ENCODE peak calls at places on chromosome 20, in ten cellular contexts. One of them, this sample, is unnamed.

GRCh38 chr20:53162251-53162835 is 190.2 kb downstream of the TSHZ2 start:
- DNase-seq in IMR-90: peak
- DNase-seq in adrenal gland: peak
- DNase-seq in suprapubic skin: peak
- DNase-seq in A549: peak
- DNase-seq in H1: no peak
- DNase-seq in heart left ventricle: peak
- DNase-seq in ovary: peak
- DNase-seq in body of pancreas: peak
- DNase-seq in prostate gland: peak
- DNase-seq in this sample: peak

GRCh38 chr20:49891486-49891885 is 23.8 kb downstream of the SPATA2 start:
- DNase-seq in IMR-90: no peak
- DNase-seq in adrenal gland: no peak
- DNase-seq in suprapubic skin: no peak
- DNase-seq in A549: no peak
- DNase-seq in H1: no peak
- DNase-seq in heart left ventricle: no peak
- DNase-seq in ovary: no peak
- DNase-seq in body of pancreas: no peak
- DNase-seq in prostate gland: no peak
- DNase-seq in this sample: no peak

GRCh38 chr20:33761698-33762250 is 30.0 kb downstream of the ZNF341 start:
- DNase-seq in IMR-90: no peak
- DNase-seq in adrenal gland: no peak
- DNase-seq in suprapubic skin: no peak
- DNase-seq in A549: no peak
- DNase-seq in H1: no peak
- DNase-seq in heart left ventricle: no peak
- DNase-seq in ovary: no peak
- DNase-seq in body of pancreas: no peak
- DNase-seq in prostate gland: no peak
- DNase-seq in this sample: no peak

GRCh38 chr20:15475483-15475882 is 1097.8 kb downstream of the KIF16B start:
- DNase-seq in IMR-90: no peak
- DNase-seq in adrenal gland: peak
- DNase-seq in suprapubic skin: no peak
- DNase-seq in A549: no peak
- DNase-seq in H1: no peak
- DNase-seq in heart left ventricle: peak
- DNase-seq in ovary: peak
- DNase-seq in body of pancreas: peak
- DNase-seq in prostate gland: peak
- DNase-seq in this sample: no peak

GRCh38 chr20:32635764-32636163 is 38.0 kb downstream of the C20orf203 start:
- DNase-seq in IMR-90: peak
- DNase-seq in adrenal gland: peak
- DNase-seq in suprapubic skin: no peak
- DNase-seq in A549: no peak
- DNase-seq in H1: no peak
- DNase-seq in heart left ventricle: no peak
- DNase-seq in ovary: no peak
- DNase-seq in body of pancreas: no peak
- DNase-seq in prostate gland: no peak
- DNase-seq in this sample: no peak

GRCh38 chr20:22374066-22374465 is 210.3 kb downstream of the FOXA2 start:
- DNase-seq in IMR-90: no peak
- DNase-seq in adrenal gland: no peak
- DNase-seq in suprapubic skin: no peak
- DNase-seq in A549: no peak
- DNase-seq in H1: no peak
- DNase-seq in heart left ventricle: no peak
- DNase-seq in ovary: no peak
- DNase-seq in body of pancreas: no peak
- DNase-seq in prostate gland: no peak
- DNase-seq in this sample: no peak

GRCh38 chr20:43725666-43726065 is 1.1 kb downstream of the GTSF1L start:
- DNase-seq in IMR-90: peak
- DNase-seq in adrenal gland: no peak
- DNase-seq in suprapubic skin: no peak
- DNase-seq in A549: no peak
- DNase-seq in H1: no peak
- DNase-seq in heart left ventricle: no peak
- DNase-seq in ovary: no peak
- DNase-seq in body of pancreas: no peak
- DNase-seq in prostate gland: no peak
- DNase-seq in this sample: no peak

GRCh38 chr20:51700809-51701285 is 67.3 kb downstream of the ATP9A start:
- DNase-seq in IMR-90: peak
- DNase-seq in adrenal gland: peak
- DNase-seq in suprapubic skin: no peak
- DNase-seq in A549: peak
- DNase-seq in H1: no peak
- DNase-seq in heart left ventricle: no peak
- DNase-seq in ovary: no peak
- DNase-seq in body of pancreas: peak
- DNase-seq in prostate gland: peak
- DNase-seq in this sample: no peak

GRCh38 chr20:46214831-46215488 is 93.3 kb downstream of the CDH22 start:
- DNase-seq in IMR-90: no peak
- DNase-seq in adrenal gland: no peak
- DNase-seq in suprapubic skin: no peak
- DNase-seq in A549: no peak
- DNase-seq in H1: no peak
- DNase-seq in heart left ventricle: no peak
- DNase-seq in ovary: no peak
- DNase-seq in body of pancreas: no peak
- DNase-seq in prostate gland: no peak
- DNase-seq in this sample: no peak

GRCh38 chr20:32050851-32051556 is 1.0 kb upstream of the HCK start:
- DNase-seq in IMR-90: no peak
- DNase-seq in adrenal gland: peak
- DNase-seq in suprapubic skin: no peak
- DNase-seq in A549: no peak
- DNase-seq in H1: no peak
- DNase-seq in heart left ventricle: peak
- DNase-seq in ovary: no peak
- DNase-seq in body of pancreas: peak
- DNase-seq in prostate gland: no peak
- DNase-seq in this sample: no peak

GRCh38 chr20:25047766-25048165 is 10.2 kb downstream of the ACSS1 start:
- DNase-seq in IMR-90: no peak
- DNase-seq in adrenal gland: no peak
- DNase-seq in suprapubic skin: peak
- DNase-seq in A549: no peak
- DNase-seq in H1: no peak
- DNase-seq in heart left ventricle: no peak
- DNase-seq in ovary: peak
- DNase-seq in body of pancreas: no peak
- DNase-seq in prostate gland: peak
- DNase-seq in this sample: no peak

GRCh38 chr20:23782366-23782983 is 31.7 kb upstream of the CST1 start:
- DNase-seq in IMR-90: peak
- DNase-seq in adrenal gland: no peak
- DNase-seq in suprapubic skin: no peak
- DNase-seq in A549: peak
- DNase-seq in H1: no peak
- DNase-seq in heart left ventricle: no peak
- DNase-seq in ovary: no peak
- DNase-seq in body of pancreas: peak
- DNase-seq in prostate gland: no peak
- DNase-seq in this sample: no peak

GRCh38 chr20:31712564-31713311 is 9.9 kb downstream of the BCL2L1 start:
- DNase-seq in IMR-90: peak
- DNase-seq in adrenal gland: peak
- DNase-seq in suprapubic skin: peak
- DNase-seq in A549: peak
- DNase-seq in H1: peak
- DNase-seq in heart left ventricle: peak
- DNase-seq in ovary: no peak
- DNase-seq in body of pancreas: peak
- DNase-seq in prostate gland: peak
- DNase-seq in this sample: peak

GRCh38 chr20:15902493-15902892 is 670.8 kb downstream of the KIF16B start:
- DNase-seq in IMR-90: no peak
- DNase-seq in adrenal gland: no peak
- DNase-seq in suprapubic skin: no peak
- DNase-seq in A549: no peak
- DNase-seq in H1: peak
- DNase-seq in heart left ventricle: no peak
- DNase-seq in ovary: no peak
- DNase-seq in body of pancreas: no peak
- DNase-seq in prostate gland: no peak
- DNase-seq in this sample: no peak

DNA sequence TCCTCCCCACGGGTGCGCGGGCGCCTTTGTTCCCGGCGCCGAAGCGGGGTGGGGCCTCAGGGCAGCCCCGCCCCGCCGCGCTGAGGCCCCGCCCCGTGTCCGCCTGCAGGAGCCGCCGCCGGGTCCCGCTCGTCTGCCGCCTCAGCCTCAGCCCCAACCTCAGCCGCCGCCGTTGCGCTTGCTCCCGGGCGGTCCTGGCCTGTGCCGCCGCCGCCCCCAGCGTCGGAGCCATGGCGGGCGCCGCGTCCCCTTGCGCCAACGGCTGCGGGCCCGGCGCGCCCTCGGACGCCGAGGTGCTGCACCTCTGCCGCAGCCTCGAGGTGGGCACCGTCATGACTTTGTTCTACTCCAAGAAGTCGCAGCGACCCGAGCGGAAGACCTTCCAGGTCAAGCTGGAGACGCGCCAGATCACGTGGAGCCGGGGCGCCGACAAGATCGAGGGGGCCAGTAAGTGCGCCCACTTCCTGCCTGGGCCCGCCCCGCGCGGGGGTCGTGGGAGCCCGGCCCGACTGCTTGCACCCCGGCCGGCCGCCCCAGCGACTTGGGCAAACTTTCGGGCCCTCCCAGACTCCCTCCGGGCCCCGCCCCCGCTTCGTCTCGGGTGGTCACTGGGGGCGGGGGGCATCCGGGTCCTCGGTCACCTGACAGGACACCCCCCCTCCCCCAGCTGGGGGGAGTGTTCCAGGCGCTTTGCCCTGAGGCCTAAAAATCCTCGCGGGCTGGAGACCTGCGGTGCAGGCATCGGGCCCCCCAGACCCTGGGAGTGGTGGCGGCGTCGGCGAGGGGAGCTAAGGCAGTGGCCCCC is at the start of gene PLCG1:
- DNase-seq in IMR-90: peak
- DNase-seq in adrenal gland: peak
- DNase-seq in suprapubic skin: peak
- DNase-seq in A549: peak
- DNase-seq in H1: peak
- DNase-seq in heart left ventricle: peak
- DNase-seq in ovary: peak
- DNase-seq in body of pancreas: peak
- DNase-seq in prostate gland: peak
- DNase-seq in this sample: peak
- TF ChIP-seq POLR2A in IMR-90: no peak
- TF ChIP-seq POLR2A in adrenal gland: peak
- TF ChIP-seq POLR2A in suprapubic skin: no peak
- TF ChIP-seq POLR2A in A549: peak
- TF ChIP-seq POLR2A in H1: peak
- TF ChIP-seq POLR2A in heart left ventricle: no peak
- TF ChIP-seq POLR2A in ovary: no peak
- TF ChIP-seq POLR2A in body of pancreas: no peak
- TF ChIP-seq POLR2A in prostate gland: peak
- TF ChIP-seq POLR2A in this sample: no peak

GRCh38 chr20:17358854-17359253 is 132.0 kb downstream of the PCSK2 start:
- DNase-seq in IMR-90: no peak
- DNase-seq in adrenal gland: no peak
- DNase-seq in suprapubic skin: no peak
- DNase-seq in A549: no peak
- DNase-seq in H1: no peak
- DNase-seq in heart left ventricle: no peak
- DNase-seq in ovary: no peak
- DNase-seq in body of pancreas: no peak
- DNase-seq in prostate gland: no peak
- DNase-seq in this sample: no peak
- H3K27ac ChIP-seq in IMR-90: no peak
- H3K27ac ChIP-seq in adrenal gland: no peak
- H3K27ac ChIP-seq in suprapubic skin: no peak
- H3K27ac ChIP-seq in A549: no peak
- H3K27ac ChIP-seq in H1: no peak
- H3K27ac ChIP-seq in heart left ventricle: no peak
- H3K27ac ChIP-seq in ovary: no peak
- H3K27ac ChIP-seq in body of pancreas: no peak
- H3K27ac ChIP-seq in prostate gland: no peak
- H3K27ac ChIP-seq in this sample: no peak

DNA sequence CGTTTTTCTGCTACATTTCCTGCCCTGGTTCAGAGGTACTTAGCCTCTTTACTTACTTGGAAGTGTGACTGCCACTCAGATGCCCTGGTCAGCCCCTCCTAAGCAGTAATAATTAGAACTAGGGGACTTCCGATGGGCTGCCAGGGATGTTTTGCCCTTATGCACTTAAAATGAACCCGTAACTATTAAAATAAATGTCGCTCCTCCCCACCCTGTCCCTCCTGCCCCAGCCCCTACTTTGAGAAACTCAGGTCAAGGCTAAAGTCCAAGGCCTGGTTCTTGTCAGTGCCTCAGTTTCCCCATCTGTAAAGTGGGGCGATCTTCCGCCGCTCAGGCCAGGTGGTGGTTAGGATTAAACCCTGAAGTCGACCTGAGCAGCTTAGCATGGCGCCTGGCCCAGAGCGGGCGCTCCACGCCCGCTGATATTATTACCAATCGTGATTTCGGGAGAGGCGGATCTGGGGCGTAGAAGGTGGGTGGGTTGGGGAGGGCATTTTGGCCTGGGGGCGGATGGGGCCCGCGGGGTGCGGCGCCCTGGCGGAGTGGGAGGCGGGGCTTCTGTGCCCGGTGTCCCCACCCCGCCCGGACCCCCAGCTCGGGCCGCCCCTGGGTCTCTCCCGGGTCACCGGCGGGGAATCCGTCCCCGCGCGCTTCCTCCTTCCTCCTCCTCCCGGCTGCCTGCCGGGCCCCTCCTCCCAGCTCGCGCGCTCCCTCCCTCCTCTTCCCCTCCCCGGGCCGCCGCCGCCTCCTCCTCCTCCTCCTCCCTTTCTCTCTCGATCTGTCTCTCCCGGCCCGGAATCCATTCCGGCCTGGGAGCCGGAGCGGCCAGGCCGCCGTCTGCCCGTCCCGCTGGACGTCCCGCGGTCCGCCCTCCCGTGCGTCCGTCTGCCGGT is at the start of gene SRC:
- DNase-seq in IMR-90: peak
- DNase-seq in adrenal gland: peak
- DNase-seq in suprapubic skin: peak
- DNase-seq in A549: peak
- DNase-seq in H1: peak
- DNase-seq in heart left ventricle: peak
- DNase-seq in ovary: peak
- DNase-seq in body of pancreas: peak
- DNase-seq in prostate gland: peak
- DNase-seq in this sample: peak
- TF ChIP-seq POLR2A in IMR-90: peak
- TF ChIP-seq POLR2A in adrenal gland: peak
- TF ChIP-seq POLR2A in suprapubic skin: no peak
- TF ChIP-seq POLR2A in A549: peak
- TF ChIP-seq POLR2A in H1: peak
- TF ChIP-seq POLR2A in heart left ventricle: no peak
- TF ChIP-seq POLR2A in ovary: peak
- TF ChIP-seq POLR2A in body of pancreas: peak
- TF ChIP-seq POLR2A in prostate gland: peak
- TF ChIP-seq POLR2A in this sample: peak

GRCh38 chr20:57998981-57999464 is 229.4 kb downstream of the ANKRD60 start:
- DNase-seq in IMR-90: no peak
- DNase-seq in adrenal gland: no peak
- DNase-seq in suprapubic skin: no peak
- DNase-seq in A549: no peak
- DNase-seq in H1: no peak
- DNase-seq in heart left ventricle: no peak
- DNase-seq in ovary: no peak
- DNase-seq in body of pancreas: no peak
- DNase-seq in prostate gland: no peak
- DNase-seq in this sample: no peak
- H3K27ac ChIP-seq in IMR-90: no peak
- H3K27ac ChIP-seq in adrenal gland: no peak
- H3K27ac ChIP-seq in suprapubic skin: peak
- H3K27ac ChIP-seq in A549: peak
- H3K27ac ChIP-seq in H1: no peak
- H3K27ac ChIP-seq in heart left ventricle: peak
- H3K27ac ChIP-seq in ovary: no peak
- H3K27ac ChIP-seq in body of pancreas: peak
- H3K27ac ChIP-seq in prostate gland: peak
- H3K27ac ChIP-seq in this sample: peak